ENCODE peak calls at places on chromosomes 11 and 22, in seven cellular contexts. E is heart left ventricle, F is WERI-Rb-1, M is IMR-90, L is body of pancreas, P is testis, V is lower lobe of right lung. J is an unnamed sample.

GRCh38 chr22:17974703-17975372 is 49.5 kb downstream of the MICAL3 start:
- DNase-seq in E (no peak), F (no peak), M (no peak), L (no peak), P (no peak), V (no peak), J (no peak)

GRCh38 chr11:122748968-122749687 is 89.2 kb upstream of the CRTAM start:
- DNase-seq in E (peak), F (no peak), M (peak), L (no peak), P (peak), V (no peak), J (no peak)

GRCh38 chr11:132862137-132862536 is 670.2 kb downstream of the OPCML start:
- DNase-seq in E (no peak), F (no peak), M (no peak), L (no peak), P (no peak), V (no peak), J (no peak)

GRCh38 chr22:47591016-47591415 is 828.6 kb downstream of the TBC1D22A start:
- DNase-seq in E (no peak), F (no peak), M (no peak), L (no peak), P (no peak), V (no peak), J (no peak)

GRCh38 chr22:17802411-17802810 is 28.1 kb upstream of the BID start:
- DNase-seq in E (no peak), F (no peak), M (no peak), L (no peak), P (no peak), V (no peak), J (no peak)

GRCh38 chr11:105767945-105768344 is 158.1 kb downstream of the GRIA4 start:
- DNase-seq in E (no peak), F (no peak), M (no peak), L (no peak), P (no peak), V (no peak), J (no peak)

GRCh38 chr11:31813961-31814868 is 3.1 kb upstream of the PAX6 start:
- DNase-seq in E (no peak), F (no peak), M (no peak), L (no peak), P (no peak), V (no peak), J (peak)

GRCh38 chr11:107769189-107769588 is 57.3 kb upstream of the SLN start:
- DNase-seq in E (no peak), F (no peak), M (peak), L (no peak), P (no peak), V (no peak), J (no peak)

GRCh38 chr11:35065566-35065965 is 73.4 kb upstream of the CD44 start:
- DNase-seq in E (no peak), F (no peak), M (peak), L (no peak), P (no peak), V (no peak), J (no peak)

GRCh38 chr11:6438979-6439571 is 1.7 kb downstream of the HPX start:
- DNase-seq in E (peak), F (peak), M (peak), L (peak), P (peak), V (no peak), J (no peak)

GRCh38 chr11:107275632-107276031 is 182.0 kb downstream of the CWF19L2 start:
- DNase-seq in E (no peak), F (no peak), M (no peak), L (no peak), P (no peak), V (no peak), J (no peak)

GRCh38 chr22:27443315-27443714 is 358.2 kb downstream of the MN1 start:
- DNase-seq in E (no peak), F (no peak), M (no peak), L (no peak), P (no peak), V (no peak), J (no peak)

GRCh38 chr22:25514436-25514835 is 50.0 kb upstream of the GRK3 start:
- DNase-seq in E (no peak), F (no peak), M (peak), L (no peak), P (no peak), V (no peak), J (no peak)

GRCh38 chr11:105368711-105369110 is 229.1 kb upstream of the CARD18 start:
- DNase-seq in E (no peak), F (no peak), M (no peak), L (no peak), P (no peak), V (no peak), J (no peak)

GRCh38 chr11:64210301-64211020 is 3.9 kb downstream of the FERMT3 start:
- DNase-seq in E (no peak), F (no peak), M (no peak), L (no peak), P (no peak), V (no peak), J (no peak)

GRCh38 chr11:27913650-27914049 is 194.3 kb downstream of the KIF18A start:
- DNase-seq in E (no peak), F (no peak), M (peak), L (no peak), P (no peak), V (no peak), J (no peak)

GRCh38 chr22:38820021-38820420 is 23.8 kb downstream of the NPTXR start:
- DNase-seq in E (no peak), F (no peak), M (no peak), L (no peak), P (no peak), V (no peak), J (no peak)

GRCh38 chr11:35006389-35007128 is 90.1 kb downstream of the PDHX start:
- DNase-seq in E (no peak), F (no peak), M (peak), L (no peak), P (no peak), V (no peak), J (no peak)

GRCh38 chr22:39179841-39180335 is 27.4 kb upstream of the CBX7 start:
- DNase-seq in E (no peak), F (peak), M (no peak), L (no peak), P (no peak), V (no peak), J (no peak)

GRCh38 chr11:66835762-66836405 is 7.4 kb upstream of the RCE1 start:
- DNase-seq in E (no peak), F (no peak), M (peak), L (no peak), P (no peak), V (no peak), J (peak)

GRCh38 chr11:9077164-9077563 is 14.2 kb downstream of the SCUBE2 start:
- DNase-seq in E (no peak), F (no peak), M (no peak), L (no peak), P (no peak), V (no peak), J (no peak)

GRCh38 chr11:120258661-120259060 is 18.7 kb downstream of the POU2F3 start:
- DNase-seq in E (no peak), F (no peak), M (no peak), L (no peak), P (no peak), V (no peak), J (no peak)

GRCh38 chr11:106765849-106766248 is 252.4 kb downstream of the GUCY1A2 start:
- DNase-seq in E (no peak), F (no peak), M (no peak), L (no peak), P (no peak), V (no peak), J (no peak)

GRCh38 chr11:60347084-60347797 is 20.2 kb downstream of the MS4A6E start:
- DNase-seq in E (no peak), F (no peak), M (no peak), L (no peak), P (no peak), V (no peak), J (no peak)

GRCh38 chr11:60345489-60345888 is 18.4 kb downstream of the MS4A6E start:
- DNase-seq in E (no peak), F (peak), M (no peak), L (peak), P (peak), V (peak), J (no peak)

GRCh38 chr11:60349990-60350389 is 22.9 kb downstream of the MS4A6E start:
- DNase-seq in E (no peak), F (no peak), M (no peak), L (no peak), P (no peak), V (no peak), J (no peak)

GRCh38 chr11:60344146-60344545 is 17.1 kb downstream of the MS4A6E start:
- DNase-seq in E (no peak), F (no peak), M (no peak), L (no peak), P (no peak), V (no peak), J (no peak)

DNA sequence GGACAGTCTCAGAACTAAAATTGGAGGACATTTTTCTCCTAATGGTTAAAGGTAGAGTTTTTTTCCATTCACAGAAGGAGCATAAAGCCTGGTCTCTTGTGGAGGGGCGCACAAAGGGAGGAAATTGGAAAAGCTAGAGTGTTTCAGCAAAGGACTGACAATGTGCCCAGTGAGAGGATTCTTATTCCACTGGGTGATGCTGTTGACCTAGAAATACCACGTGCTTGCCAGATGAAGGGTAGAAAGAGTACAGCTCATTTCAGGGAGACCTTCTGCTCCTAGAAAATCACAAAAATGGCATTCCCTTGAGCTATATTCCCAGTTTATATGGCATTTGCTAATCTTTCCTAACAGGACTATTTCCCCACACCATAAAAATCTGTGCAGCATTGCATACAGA is 21.1 kb downstream of the MS4A6E start:
- DNase-seq in E (no peak), F (no peak), M (no peak), L (no peak), P (no peak), V (no peak), J (no peak)
- TF ChIP-seq CTCF in E (no peak), F (peak), M (no peak), L (no peak), P (no peak), V (no peak), J (no peak)

GRCh38 chr22:32202539-32203180 is 2.2 kb downstream of the RFPL2 start:
- DNase-seq in E (peak), F (peak), M (peak), L (peak), P (peak), V (peak), J (no peak)
- H3K27ac ChIP-seq in E (no peak), F (no peak), M (no peak), L (no peak), P (no peak), V (no peak), J (no peak)

DNA sequence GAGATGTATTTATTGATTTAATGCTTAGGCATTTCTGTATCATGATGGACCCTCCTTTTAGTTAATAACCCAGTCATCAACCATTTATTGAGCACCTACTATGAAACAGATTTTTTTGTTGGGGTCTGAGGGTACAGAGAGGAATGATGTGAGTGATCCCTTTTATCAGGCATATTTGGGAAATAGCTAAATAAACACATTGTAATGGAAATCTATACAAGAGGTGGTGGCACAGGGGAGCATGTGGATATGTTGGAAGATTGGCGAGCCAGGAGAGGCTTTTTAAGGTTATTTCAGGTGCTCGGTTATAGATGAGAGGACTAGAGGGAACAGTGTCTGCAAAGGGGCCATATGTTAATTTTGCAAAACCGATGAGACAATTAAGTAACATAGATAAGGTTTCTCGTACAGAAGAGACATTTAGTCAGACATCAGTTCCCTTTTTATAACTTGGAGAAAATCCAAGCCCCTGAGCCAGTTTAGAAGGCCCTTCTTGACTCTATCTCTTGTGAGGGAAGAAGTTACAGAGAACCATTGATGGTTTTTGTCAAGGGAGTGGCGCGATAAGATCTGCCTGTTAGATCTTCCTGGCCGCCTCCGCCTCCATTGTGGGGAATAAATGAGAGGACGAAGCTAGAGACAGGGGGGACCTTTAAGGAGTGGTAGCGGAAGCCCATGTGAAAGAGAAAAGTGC is 2.0 kb downstream of the ATXN10 start:
- DNase-seq in E (no peak), F (no peak), M (no peak), L (no peak), P (no peak), V (no peak), J (no peak)
- H3K4me3 ChIP-seq in E (peak), F (no peak), M (no peak), L (no peak), P (peak), V (no peak), J (peak)

DNA sequence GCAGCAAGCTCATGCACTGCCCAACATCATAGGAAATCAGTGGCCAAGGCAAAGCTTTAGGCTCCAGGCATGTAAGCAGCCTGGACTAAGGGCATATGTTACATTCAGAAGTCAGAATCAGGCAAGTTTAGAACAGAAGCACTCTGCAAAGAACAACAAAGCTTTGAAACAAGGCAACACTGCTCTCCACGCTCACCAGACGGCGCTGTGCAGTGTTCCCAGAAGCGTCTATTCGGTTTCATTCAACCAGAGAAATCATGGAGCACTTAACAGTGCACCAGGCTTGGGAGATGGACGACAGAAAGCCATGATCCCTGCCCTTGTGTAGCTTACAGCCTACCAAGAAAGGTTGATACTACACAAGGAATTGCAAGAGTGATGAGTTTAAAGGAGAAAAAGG is 555.8 kb downstream of the BUD13 start:
- DNase-seq in E (no peak), F (peak), M (peak), L (no peak), P (peak), V (peak), J (no peak)
- TF ChIP-seq CTCF in E (peak), F (peak), M (peak), L (peak), P (peak), V (peak), J (no peak)

GRCh38 chr11:65442952-65443351 is 20.4 kb downstream of the NEAT1 start:
- DNase-seq in E (no peak), F (no peak), M (peak), L (peak), P (no peak), V (no peak), J (peak)
- H3K27ac ChIP-seq in E (peak), F (no peak), M (peak), L (no peak), P (no peak), V (peak), J (peak)

GRCh38 chr11:61295596-61295926 is 445 bp upstream of the VWCE start:
- DNase-seq in E (no peak), F (no peak), M (no peak), L (peak), P (no peak), V (no peak), J (no peak)
- H3K4me3 ChIP-seq in E (peak), F (peak), M (no peak), L (no peak), P (peak), V (peak), J (peak)

DNA sequence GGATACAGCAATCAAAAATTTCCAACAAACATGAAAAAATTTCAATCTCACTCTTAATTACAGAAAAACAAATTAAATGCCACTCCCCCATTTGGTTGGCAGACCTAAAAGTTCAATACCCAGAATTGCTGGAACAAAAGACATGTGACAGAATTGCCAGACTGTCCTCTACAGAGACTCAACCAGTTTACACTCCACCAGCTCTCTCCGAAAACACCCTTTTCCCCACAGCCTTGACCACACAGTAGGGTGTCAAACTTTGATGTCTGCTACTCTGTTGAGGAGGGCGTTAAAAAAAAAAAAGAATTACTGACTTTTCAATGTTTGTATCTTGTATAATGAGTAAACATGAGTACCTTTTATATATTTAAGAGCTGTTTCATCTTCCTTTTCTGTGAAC is 44.7 kb upstream of the YPEL1 start:
- DNase-seq in E (no peak), F (no peak), M (no peak), L (no peak), P (no peak), V (no peak), J (no peak)
- TF ChIP-seq CTCF in E (no peak), F (no peak), M (no peak), L (no peak), P (no peak), V (no peak), J (no peak)

GRCh38 chr11:20367313-20367948 is 3.9 kb downstream of the HTATIP2 start:
- DNase-seq in E (no peak), F (no peak), M (peak), L (no peak), P (no peak), V (no peak), J (no peak)

GRCh38 chr11:20363149-20363499 is 390 bp upstream of the HTATIP2 start:
- DNase-seq in E (no peak), F (no peak), M (no peak), L (no peak), P (no peak), V (no peak), J (no peak)

GRCh38 chr11:20363500-20364411 is at the start of gene HTATIP2:
- DNase-seq in E (peak), F (peak), M (peak), L (peak), P (peak), V (peak), J (peak)

GRCh38 chr11:20362481-20362880 is 1.0 kb upstream of the HTATIP2 start:
- DNase-seq in E (no peak), F (no peak), M (no peak), L (no peak), P (no peak), V (no peak), J (no peak)

DNA sequence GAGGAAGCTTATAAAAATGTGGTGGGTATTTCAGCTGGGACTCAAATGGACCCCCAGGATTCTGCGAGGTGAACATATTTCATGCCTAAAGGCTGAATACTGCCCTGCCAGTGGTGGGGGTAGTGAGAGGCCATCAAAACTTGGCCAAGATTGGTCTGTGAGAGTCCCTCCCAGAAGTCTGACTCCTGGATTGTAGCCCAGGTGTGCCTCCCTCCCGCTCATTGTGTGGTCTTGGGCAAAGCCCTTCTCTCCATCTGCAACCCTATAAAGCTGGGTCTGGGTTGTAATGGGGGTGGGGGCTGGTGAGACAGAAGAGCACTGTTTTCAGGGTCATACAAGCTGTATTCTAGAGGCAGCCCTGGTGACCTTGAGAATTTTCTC is 888 bp downstream of the HTATIP2 start:
- DNase-seq in E (no peak), F (no peak), M (no peak), L (peak), P (no peak), V (no peak), J (no peak)
- H3K27ac ChIP-seq in E (no peak), F (no peak), M (peak), L (peak), P (peak), V (peak), J (peak)

GRCh38 chr11:85810871-85811611 is at the start of gene SYTL2:
- DNase-seq in E (peak), F (peak), M (peak), L (peak), P (peak), V (peak), J (peak)

GRCh38 chr11:85811624-85812023 is 683 bp upstream of the SYTL2 start:
- DNase-seq in E (no peak), F (no peak), M (no peak), L (no peak), P (no peak), V (no peak), J (no peak)

GRCh38 chr11:85810521-85810870 is 445 bp downstream of the SYTL2 start:
- DNase-seq in E (no peak), F (no peak), M (no peak), L (no peak), P (no peak), V (no peak), J (no peak)

GRCh38 chr11:85809191-85809590 is 1.8 kb downstream of the SYTL2 start:
- DNase-seq in E (no peak), F (peak), M (no peak), L (no peak), P (no peak), V (no peak), J (no peak)

GRCh38 chr11:85809881-85810280 is 1.1 kb downstream of the SYTL2 start:
- DNase-seq in E (no peak), F (peak), M (no peak), L (no peak), P (no peak), V (no peak), J (no peak)
- H3K4me3 ChIP-seq in E (peak), F (no peak), M (peak), L (no peak), P (peak), V (peak), J (peak)

J was measured in coronary artery.